ENCODE peak calls at places on chromosomes 7 and 10, in six cellular contexts. One of them, this sample, is unnamed.

GRCh38 chr10:124347956-124348355 is 70.8 kb downstream of the OAT start:
- DNase-seq in NCI-H774: no peak
- DNase-seq in SJSA1: no peak
- DNase-seq in C1 segment of cervical spinal cord: no peak
- DNase-seq in Karpas-422: peak
- DNase-seq in EH: no peak
- DNase-seq in this sample: no peak

GRCh38 chr7:95593343-95593742 is 3.0 kb downstream of the PDK4 start:
- DNase-seq in NCI-H774: no peak
- DNase-seq in SJSA1: no peak
- DNase-seq in C1 segment of cervical spinal cord: no peak
- DNase-seq in Karpas-422: no peak
- DNase-seq in EH: no peak
- DNase-seq in this sample: no peak

GRCh38 chr7:33757563-33758165 is 147.7 kb upstream of the BMPER start:
- DNase-seq in NCI-H774: no peak
- DNase-seq in SJSA1: peak
- DNase-seq in C1 segment of cervical spinal cord: no peak
- DNase-seq in Karpas-422: peak
- DNase-seq in EH: peak
- DNase-seq in this sample: no peak

GRCh38 chr10:25811141-25811685 is 122.8 kb upstream of the MYO3A start:
- DNase-seq in NCI-H774: no peak
- DNase-seq in SJSA1: no peak
- DNase-seq in C1 segment of cervical spinal cord: no peak
- DNase-seq in Karpas-422: no peak
- DNase-seq in EH: no peak
- DNase-seq in this sample: no peak

GRCh38 chr10:48289652-48290238 is 15.2 kb upstream of the FRMPD2 start:
- DNase-seq in NCI-H774: peak
- DNase-seq in SJSA1: peak
- DNase-seq in C1 segment of cervical spinal cord: peak
- DNase-seq in Karpas-422: peak
- DNase-seq in EH: peak
- DNase-seq in this sample: no peak

GRCh38 chr7:369476-369980 is 79.6 kb downstream of the FOXL3 start:
- DNase-seq in NCI-H774: no peak
- DNase-seq in SJSA1: no peak
- DNase-seq in C1 segment of cervical spinal cord: no peak
- DNase-seq in Karpas-422: no peak
- DNase-seq in EH: no peak
- DNase-seq in this sample: no peak

GRCh38 chr10:79057481-79058275 is 11.1 kb upstream of the ZMIZ1 start:
- DNase-seq in NCI-H774: no peak
- DNase-seq in SJSA1: no peak
- DNase-seq in C1 segment of cervical spinal cord: no peak
- DNase-seq in Karpas-422: no peak
- DNase-seq in EH: no peak
- DNase-seq in this sample: no peak

GRCh38 chr10:63224241-63224640 is 91.1 kb downstream of the NRBF2 start:
- DNase-seq in NCI-H774: no peak
- DNase-seq in SJSA1: no peak
- DNase-seq in C1 segment of cervical spinal cord: no peak
- DNase-seq in Karpas-422: no peak
- DNase-seq in EH: no peak
- DNase-seq in this sample: no peak

GRCh38 chr10:121988361-121989324 is at the start of gene TACC2:
- DNase-seq in NCI-H774: no peak
- DNase-seq in SJSA1: no peak
- DNase-seq in C1 segment of cervical spinal cord: no peak
- DNase-seq in Karpas-422: no peak
- DNase-seq in EH: no peak
- DNase-seq in this sample: no peak

GRCh38 chr10:112804036-112804435 is 146.0 kb upstream of the TCF7L2 start:
- DNase-seq in NCI-H774: no peak
- DNase-seq in SJSA1: no peak
- DNase-seq in C1 segment of cervical spinal cord: no peak
- DNase-seq in Karpas-422: no peak
- DNase-seq in EH: no peak
- DNase-seq in this sample: peak

GRCh38 chr7:105759670-105760548 is 116.5 kb downstream of the ATXN7L1 start:
- DNase-seq in NCI-H774: peak
- DNase-seq in SJSA1: no peak
- DNase-seq in C1 segment of cervical spinal cord: no peak
- DNase-seq in Karpas-422: peak
- DNase-seq in EH: peak
- DNase-seq in this sample: peak

GRCh38 chr10:44477021-44477420 is 92.1 kb upstream of the CXCL12 start:
- DNase-seq in NCI-H774: no peak
- DNase-seq in SJSA1: no peak
- DNase-seq in C1 segment of cervical spinal cord: no peak
- DNase-seq in Karpas-422: no peak
- DNase-seq in EH: peak
- DNase-seq in this sample: no peak

GRCh38 chr10:123506455-123506854 is 159.7 kb upstream of the GPR26 start:
- DNase-seq in NCI-H774: no peak
- DNase-seq in SJSA1: no peak
- DNase-seq in C1 segment of cervical spinal cord: no peak
- DNase-seq in Karpas-422: no peak
- DNase-seq in EH: no peak
- DNase-seq in this sample: no peak

GRCh38 chr7:106277976-106278375 is 6.8 kb downstream of the NAMPT start:
- DNase-seq in NCI-H774: no peak
- DNase-seq in SJSA1: no peak
- DNase-seq in C1 segment of cervical spinal cord: no peak
- DNase-seq in Karpas-422: no peak
- DNase-seq in EH: no peak
- DNase-seq in this sample: no peak

GRCh38 chr10:116053910-116054309 is 219.1 kb downstream of the GFRA1 start:
- DNase-seq in NCI-H774: no peak
- DNase-seq in SJSA1: no peak
- DNase-seq in C1 segment of cervical spinal cord: no peak
- DNase-seq in Karpas-422: no peak
- DNase-seq in EH: no peak
- DNase-seq in this sample: no peak

GRCh38 chr7:131027287-131027773 is 293.3 kb upstream of the KLF14 start:
- DNase-seq in NCI-H774: no peak
- DNase-seq in SJSA1: no peak
- DNase-seq in C1 segment of cervical spinal cord: no peak
- DNase-seq in Karpas-422: peak
- DNase-seq in EH: peak
- DNase-seq in this sample: no peak

GRCh38 chr10:116912162-116912561 is 62.9 kb downstream of the ENO4 start:
- DNase-seq in NCI-H774: no peak
- DNase-seq in SJSA1: no peak
- DNase-seq in C1 segment of cervical spinal cord: no peak
- DNase-seq in Karpas-422: no peak
- DNase-seq in EH: no peak
- DNase-seq in this sample: no peak

GRCh38 chr10:79235765-79236755 is 111.2 kb upstream of the PPIF start:
- DNase-seq in NCI-H774: no peak
- DNase-seq in SJSA1: no peak
- DNase-seq in C1 segment of cervical spinal cord: no peak
- DNase-seq in Karpas-422: no peak
- DNase-seq in EH: no peak
- DNase-seq in this sample: no peak

GRCh38 chr7:8751557-8752231 is 318.3 kb downstream of the NXPH1 start:
- DNase-seq in NCI-H774: no peak
- DNase-seq in SJSA1: no peak
- DNase-seq in C1 segment of cervical spinal cord: no peak
- DNase-seq in Karpas-422: no peak
- DNase-seq in EH: no peak
- DNase-seq in this sample: no peak

GRCh38 chr7:151388007-151388297 is 21.9 kb downstream of the WDR86 start:
- DNase-seq in NCI-H774: no peak
- DNase-seq in SJSA1: no peak
- DNase-seq in C1 segment of cervical spinal cord: no peak
- DNase-seq in Karpas-422: no peak
- DNase-seq in EH: no peak
- DNase-seq in this sample: no peak

GRCh38 chr7:148084138-148084537 is 506.4 kb upstream of the C7orf33 start:
- DNase-seq in NCI-H774: peak
- DNase-seq in SJSA1: peak
- DNase-seq in C1 segment of cervical spinal cord: peak
- DNase-seq in Karpas-422: peak
- DNase-seq in EH: peak
- DNase-seq in this sample: no peak

GRCh38 chr7:99386584-99387238 is 12.2 kb downstream of the ARPC1B start:
- DNase-seq in NCI-H774: no peak
- DNase-seq in SJSA1: no peak
- DNase-seq in C1 segment of cervical spinal cord: no peak
- DNase-seq in Karpas-422: peak
- DNase-seq in EH: peak
- DNase-seq in this sample: no peak

GRCh38 chr10:72083234-72084093 is 4.9 kb downstream of the SPOCK2 start:
- DNase-seq in NCI-H774: no peak
- DNase-seq in SJSA1: no peak
- DNase-seq in C1 segment of cervical spinal cord: no peak
- DNase-seq in Karpas-422: no peak
- DNase-seq in EH: no peak
- DNase-seq in this sample: no peak

GRCh38 chr7:503575-504111 is 16.0 kb downstream of the PDGFA start:
- DNase-seq in NCI-H774: no peak
- DNase-seq in SJSA1: no peak
- DNase-seq in C1 segment of cervical spinal cord: no peak
- DNase-seq in Karpas-422: no peak
- DNase-seq in EH: no peak
- DNase-seq in this sample: no peak

GRCh38 chr7:44286618-44287487 is 38.5 kb downstream of the CAMK2B start:
- DNase-seq in NCI-H774: no peak
- DNase-seq in SJSA1: no peak
- DNase-seq in C1 segment of cervical spinal cord: no peak
- DNase-seq in Karpas-422: no peak
- DNase-seq in EH: no peak
- DNase-seq in this sample: no peak

GRCh38 chr10:12431453-12432101 is 82.2 kb downstream of the CAMK1D start:
- DNase-seq in NCI-H774: no peak
- DNase-seq in SJSA1: no peak
- DNase-seq in C1 segment of cervical spinal cord: no peak
- DNase-seq in Karpas-422: no peak
- DNase-seq in EH: no peak
- DNase-seq in this sample: no peak

GRCh38 chr10:70561051-70561450 is 41.5 kb downstream of the PRF1 start:
- DNase-seq in NCI-H774: no peak
- DNase-seq in SJSA1: no peak
- DNase-seq in C1 segment of cervical spinal cord: no peak
- DNase-seq in Karpas-422: no peak
- DNase-seq in EH: peak
- DNase-seq in this sample: no peak

GRCh38 chr7:83475403-83475802 is 173.5 kb downstream of the SEMA3E start:
- DNase-seq in NCI-H774: no peak
- DNase-seq in SJSA1: no peak
- DNase-seq in C1 segment of cervical spinal cord: no peak
- DNase-seq in Karpas-422: no peak
- DNase-seq in EH: peak
- DNase-seq in this sample: no peak

GRCh38 chr10:95688648-95689047 is 5.1 kb downstream of the TCTN3 start:
- DNase-seq in NCI-H774: no peak
- DNase-seq in SJSA1: no peak
- DNase-seq in C1 segment of cervical spinal cord: no peak
- DNase-seq in Karpas-422: no peak
- DNase-seq in EH: no peak
- DNase-seq in this sample: no peak

GRCh38 chr10:91565241-91565640 is 67.6 kb downstream of the PPP1R3C start:
- DNase-seq in NCI-H774: no peak
- DNase-seq in SJSA1: no peak
- DNase-seq in C1 segment of cervical spinal cord: no peak
- DNase-seq in Karpas-422: no peak
- DNase-seq in EH: peak
- DNase-seq in this sample: no peak